ENCODE peak calls at places on chromosomes 2 and 18, in nine cellular contexts. Y is mammary epithelial cell, J is ovary, C is upper lobe of right lung, I is HCT116, M is tibial nerve, T is body of pancreas, A is endothelial cell of umbilical vein, N is psoas muscle. X is an unnamed sample.
A peak's percentile ranks its signal among the peaks of the same experiment; 100 is the strongest.

GRCh38 chr2:106314427-106314826 is 120.3 kb upstream of the UXS1 start:
- DNase-seq in Y (no peak), C (no peak), J (no peak), T (no peak), A (no peak), N (no peak), M (no peak), I (no peak), X (no peak)

GRCh38 chr2:158810761-158811470 is 15.8 kb downstream of the DAPL1 start:
- DNase-seq in Y (no peak), I (no peak), A (no peak), J (no peak), C (no peak), N (no peak), T (no peak), M (no peak), X (no peak)

GRCh38 chr18:3153107-3153704 is 66.6 kb downstream of the MYOM1 start:
- DNase-seq in Y (peak; percentile 63), T (no peak), J (no peak), C (no peak), N (no peak), M (no peak), A (peak; percentile 42), I (no peak), X (no peak)

GRCh38 chr18:39976771-39977170 is 1978.3 kb upstream of the PIK3C3 start:
- DNase-seq in A (no peak), I (no peak), C (no peak), Y (no peak), N (no peak), M (no peak), T (no peak), J (no peak), X (no peak)

GRCh38 chr2:17181051-17181450 is 337.2 kb downstream of the RAD51AP2 start:
- DNase-seq in A (no peak), N (no peak), T (no peak), Y (no peak), C (no peak), I (no peak), M (no peak), J (no peak), X (no peak)

GRCh38 chr2:232542715-232543467 is 3.4 kb downstream of the CHRNG start:
- DNase-seq in M (no peak), A (no peak), C (peak; percentile 57), I (no peak), N (no peak), Y (no peak), J (no peak), T (no peak), X (no peak)

GRCh38 chr2:165791811-165792454 is 2.1 kb downstream of the GALNT3 start:
- DNase-seq in Y (peak; percentile 65), M (no peak), A (no peak), C (no peak), N (no peak), I (no peak), T (no peak), J (no peak), X (no peak)

GRCh38 chr2:216920150-216920846 is 60.4 kb upstream of the TNP1 start:
- DNase-seq in N (no peak), J (no peak), A (no peak), T (no peak), M (peak; percentile 32), C (no peak), I (no peak), Y (no peak), X (no peak)

GRCh38 chr2:225865468-225865867 is 466.0 kb downstream of the NYAP2 start:
- DNase-seq in I (no peak), M (no peak), J (no peak), Y (no peak), A (no peak), T (no peak), N (no peak), C (no peak), X (no peak)

GRCh38 chr2:127671557-127672302 is 3.6 kb downstream of the LIMS2 start:
- DNase-seq in A (no peak), Y (no peak), I (no peak), C (peak; percentile 82), J (no peak), N (no peak), T (no peak), M (no peak), X (no peak)

GRCh38 chr2:149466635-149467034 is 120.9 kb downstream of the MMADHC start:
- DNase-seq in C (no peak), M (no peak), T (no peak), N (no peak), Y (no peak), A (no peak), I (no peak), J (no peak), X (peak; percentile 38)

GRCh38 chr18:32798209-32798960 is 25.6 kb upstream of the KLHL14 start:
- DNase-seq in N (no peak), I (no peak), C (no peak), J (no peak), Y (no peak), T (no peak), M (no peak), A (no peak), X (no peak)
- H3K27ac ChIP-seq in N (no peak overlapping the region), I (no peak overlapping the region), C (no peak overlapping the region), J (no peak overlapping the region), Y (no peak overlapping the region), T (no peak overlapping the region), M (no peak overlapping the region), A (no peak overlapping the region), X (no peak overlapping the region)

DNA sequence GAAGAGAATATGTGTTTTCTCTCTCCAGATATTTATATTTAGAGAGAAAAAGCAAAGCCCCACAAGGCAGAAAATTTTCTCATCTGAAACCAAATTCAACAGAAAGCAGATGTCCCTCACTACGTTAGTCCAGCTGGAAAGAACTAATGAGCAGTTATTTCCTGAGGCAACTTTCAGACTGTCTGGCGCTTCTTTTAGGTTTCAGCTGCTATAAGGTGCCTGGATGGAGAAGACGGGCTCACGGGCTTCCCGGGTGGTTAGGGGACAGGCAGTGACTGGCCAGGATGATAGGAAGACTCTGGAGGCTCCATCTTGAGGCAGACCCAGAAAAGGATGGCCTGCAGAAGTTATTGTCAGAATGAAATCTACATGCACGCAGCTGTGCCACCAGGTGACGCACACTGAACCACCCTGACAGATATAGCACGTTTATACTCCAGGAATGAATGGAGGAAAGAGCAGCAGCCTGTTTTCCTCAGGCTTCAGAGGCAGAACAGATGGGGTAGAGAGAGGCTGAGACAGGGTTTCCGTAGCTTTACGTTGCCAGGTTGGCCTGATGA is 50.7 kb downstream of the MRPL35 start:
- DNase-seq in T (no peak), J (no peak), A (no peak), C (no peak), I (no peak), Y (no peak), M (no peak), N (no peak), X (peak; percentile 24)
- H3K36me3 ChIP-seq in T (no peaks in the 10 kb centered on the region), J (no peaks in the 10 kb centered on the region), A (no peaks in the 10 kb centered on the region), C (no peaks in the 10 kb centered on the region), I (no peaks in the 10 kb centered on the region), Y (no peaks in the 10 kb centered on the region), M (no peaks in the 10 kb centered on the region), N (no peaks in the 10 kb centered on the region), X (no peaks in the 10 kb centered on the region)

GRCh38 chr2:40487592-40487991 is 35.7 kb upstream of the SLC8A1 start:
- DNase-seq in J (no peak), N (no peak), T (no peak), I (no peak), Y (no peak), C (no peak), M (no peak), A (no peak), X (no peak)

GRCh38 chr2:40485319-40485718 is 33.4 kb upstream of the SLC8A1 start:
- DNase-seq in C (no peak), A (no peak), M (no peak), T (no peak), I (no peak), N (no peak), Y (no peak), J (no peak), X (no peak)

GRCh38 chr2:40489678-40489960 is 37.7 kb upstream of the SLC8A1 start:
- DNase-seq in J (no peak), T (no peak), Y (no peak), C (no peak), A (no peak), N (no peak), I (no peak), M (no peak), X (no peak)

GRCh38 chr2:40488927-40489677 is 37.2 kb upstream of the SLC8A1 start:
- DNase-seq in M (no peak), T (no peak), I (no peak), A (no peak), Y (peak; percentile 30), C (no peak), J (no peak), N (no peak), X (no peak)

GRCh38 chr2:40488101-40488598 is 36.3 kb upstream of the SLC8A1 start:
- DNase-seq in M (no peak), T (no peak), A (peak; percentile 39), J (no peak), I (peak; percentile 2), N (no peak), C (no peak), Y (peak; percentile 6), X (peak; percentile 71)
- H3K27ac ChIP-seq in M (no peak overlapping the region), T (no peak overlapping the region), A (no peak overlapping the region), J (no peak overlapping the region), I (no peak overlapping the region), N (no peak overlapping the region), C (peak overlapping the region; percentile 63), Y (no peak overlapping the region), X (peak overlapping the region; percentile 27)

GRCh38 chr18:59340312-59340711 is 18.8 kb downstream of the LMAN1 start:
- DNase-seq in T (no peak), A (no peak), C (no peak), N (no peak), I (no peak), Y (no peak), M (no peak), J (no peak), X (no peak)

GRCh38 chr18:59345556-59345955 is 13.5 kb downstream of the LMAN1 start:
- DNase-seq in Y (no peak), N (no peak), T (no peak), A (no peak), C (no peak), M (no peak), I (no peak), J (no peak), X (no peak)

GRCh38 chr18:59340817-59341216 is 18.2 kb downstream of the LMAN1 start:
- DNase-seq in N (no peak), Y (no peak), M (no peak), I (no peak), C (no peak), A (no peak), J (no peak), T (no peak), X (no peak)

GRCh38 chr18:59344990-59345389 is 14.1 kb downstream of the LMAN1 start:
- DNase-seq in N (no peak), Y (no peak), J (no peak), I (no peak), M (no peak), A (no peak), T (no peak), C (no peak), X (no peak)

DNA sequence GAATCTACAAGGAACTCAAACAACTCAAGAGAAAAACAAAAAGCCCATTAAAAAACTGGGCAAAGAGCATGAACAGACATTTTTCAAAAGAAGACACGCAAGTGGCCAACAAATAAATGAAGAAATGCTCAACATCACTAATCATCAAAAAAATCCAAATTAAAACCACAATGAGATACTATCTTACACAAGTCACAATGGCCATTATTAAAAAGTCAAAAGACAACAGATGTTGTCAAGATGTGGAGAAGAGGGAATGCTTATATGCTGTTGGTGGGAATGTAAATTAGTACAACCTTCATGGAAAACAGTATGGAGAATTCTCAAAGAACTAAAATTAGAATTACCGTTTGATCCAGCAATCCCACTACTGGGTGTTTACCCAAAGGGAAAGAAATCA is 15.1 kb downstream of the LMAN1 start:
- DNase-seq in I (no peak), C (no peak), Y (no peak), N (no peak), J (no peak), A (no peak), M (no peak), T (no peak), X (no peak)
- H3K36me3 ChIP-seq in I (peaks cover 48% of the 10 kb centered on the region), C (peaks cover 74% of the 10 kb centered on the region), Y (peaks cover 37% of the 10 kb centered on the region), N (peaks cover 17% of the 10 kb centered on the region), J (no peaks in the 10 kb centered on the region), A (peaks cover 10% of the 10 kb centered on the region), M (peaks cover 26% of the 10 kb centered on the region), T (peaks cover 39% of the 10 kb centered on the region), X (peaks cover 58% of the 10 kb centered on the region)